ENCODE peak calls at places on chromosomes 7 and 10, in four cellular contexts. One of them, this sample, is unnamed. For H3K4me1, the result is how much of the 10 kb centered on the place peaks cover.

GRCh38 chr10:63115732-63116383 is 17.3 kb upstream of the NRBF2 start:
- DNase-seq in astrocyte: peak
- DNase-seq in transverse colon: peak
- DNase-seq in neural progenitor cell: peak
- DNase-seq in this sample: no peak

GRCh38 chr7:40659231-40659630 is 524.4 kb downstream of the SUGCT start:
- DNase-seq in astrocyte: no peak
- DNase-seq in transverse colon: no peak
- DNase-seq in neural progenitor cell: no peak
- DNase-seq in this sample: no peak

GRCh38 chr10:13991353-13991752 is 339.4 kb downstream of the FRMD4A start:
- DNase-seq in astrocyte: no peak
- DNase-seq in transverse colon: no peak
- DNase-seq in neural progenitor cell: peak
- DNase-seq in this sample: no peak

GRCh38 chr10:75195035-75195763 is 15.4 kb upstream of the VDAC2 start:
- DNase-seq in astrocyte: peak
- DNase-seq in transverse colon: no peak
- DNase-seq in neural progenitor cell: no peak
- DNase-seq in this sample: no peak

GRCh38 chr10:101291254-101292193 is 62.3 kb upstream of the LBX1 start:
- DNase-seq in astrocyte: no peak
- DNase-seq in transverse colon: peak
- DNase-seq in neural progenitor cell: peak
- DNase-seq in this sample: peak

GRCh38 chr7:140672382-140673062 is at the start of gene ADCK2:
- DNase-seq in astrocyte: no peak
- DNase-seq in transverse colon: peak
- DNase-seq in neural progenitor cell: peak
- DNase-seq in this sample: peak

GRCh38 chr10:114548662-114549061 is 109.4 kb downstream of the ABLIM1 start:
- DNase-seq in astrocyte: peak
- DNase-seq in transverse colon: peak
- DNase-seq in neural progenitor cell: peak
- DNase-seq in this sample: no peak

GRCh38 chr10:97079454-97079853 is 106.3 kb downstream of the SLIT1 start:
- DNase-seq in astrocyte: no peak
- DNase-seq in transverse colon: no peak
- DNase-seq in neural progenitor cell: no peak
- DNase-seq in this sample: no peak

GRCh38 chr7:70208236-70209063 is 610.2 kb downstream of the AUTS2 start:
- DNase-seq in astrocyte: peak
- DNase-seq in transverse colon: no peak
- DNase-seq in neural progenitor cell: no peak
- DNase-seq in this sample: no peak

GRCh38 chr7:4712371-4713182 is 30.5 kb downstream of the FOXK1 start:
- DNase-seq in astrocyte: peak
- DNase-seq in transverse colon: peak
- DNase-seq in neural progenitor cell: no peak
- DNase-seq in this sample: no peak

GRCh38 chr7:77553123-77553522 is 16.0 kb downstream of the PTPN12 start:
- DNase-seq in astrocyte: peak
- DNase-seq in transverse colon: no peak
- DNase-seq in neural progenitor cell: no peak
- DNase-seq in this sample: no peak

GRCh38 chr10:57844387-57844998 is 423.2 kb downstream of the IPMK start:
- DNase-seq in astrocyte: no peak
- DNase-seq in transverse colon: no peak
- DNase-seq in neural progenitor cell: no peak
- DNase-seq in this sample: no peak

GRCh38 chr10:14588084-14588937 is 186.4 kb downstream of the FAM107B start:
- DNase-seq in astrocyte: peak
- DNase-seq in transverse colon: no peak
- DNase-seq in neural progenitor cell: no peak
- DNase-seq in this sample: peak

GRCh38 chr10:103584216-103585010 is 90.9 kb downstream of the NEURL1 start:
- DNase-seq in astrocyte: no peak
- DNase-seq in transverse colon: no peak
- DNase-seq in neural progenitor cell: no peak
- DNase-seq in this sample: peak

GRCh38 chr7:117777335-117778150 is 95.7 kb downstream of the CTTNBP2 start:
- DNase-seq in astrocyte: no peak
- DNase-seq in transverse colon: peak
- DNase-seq in neural progenitor cell: no peak
- DNase-seq in this sample: no peak

GRCh38 chr7:24139996-24140395 is 144.0 kb upstream of the NPY start:
- DNase-seq in astrocyte: no peak
- DNase-seq in transverse colon: no peak
- DNase-seq in neural progenitor cell: no peak
- DNase-seq in this sample: no peak

GRCh38 chr10:78432582-78432981 is 398.9 kb downstream of the RPS24 start:
- DNase-seq in astrocyte: no peak
- DNase-seq in transverse colon: no peak
- DNase-seq in neural progenitor cell: peak
- DNase-seq in this sample: no peak

GRCh38 chr10:127863231-127863825 is 29.4 kb downstream of the CLRN3 start:
- DNase-seq in astrocyte: peak
- DNase-seq in transverse colon: no peak
- DNase-seq in neural progenitor cell: no peak
- DNase-seq in this sample: no peak

GRCh38 chr7:46291601-46292150 is 370.6 kb upstream of the IGFBP3 start:
- DNase-seq in astrocyte: peak
- DNase-seq in transverse colon: no peak
- DNase-seq in neural progenitor cell: no peak
- DNase-seq in this sample: no peak

GRCh38 chr10:104253576-104254410 is 899 bp upstream of the GSTO1 start:
- DNase-seq in astrocyte: no peak
- DNase-seq in transverse colon: no peak
- DNase-seq in neural progenitor cell: no peak
- DNase-seq in this sample: no peak

GRCh38 chr7:4139656-4140320 is 542.3 kb upstream of the FOXK1 start:
- DNase-seq in astrocyte: no peak
- DNase-seq in transverse colon: no peak
- DNase-seq in neural progenitor cell: no peak
- DNase-seq in this sample: no peak

GRCh38 chr7:4179616-4180380 is 502.3 kb upstream of the FOXK1 start:
- DNase-seq in astrocyte: no peak
- DNase-seq in transverse colon: no peak
- DNase-seq in neural progenitor cell: no peak
- DNase-seq in this sample: no peak

DNA sequence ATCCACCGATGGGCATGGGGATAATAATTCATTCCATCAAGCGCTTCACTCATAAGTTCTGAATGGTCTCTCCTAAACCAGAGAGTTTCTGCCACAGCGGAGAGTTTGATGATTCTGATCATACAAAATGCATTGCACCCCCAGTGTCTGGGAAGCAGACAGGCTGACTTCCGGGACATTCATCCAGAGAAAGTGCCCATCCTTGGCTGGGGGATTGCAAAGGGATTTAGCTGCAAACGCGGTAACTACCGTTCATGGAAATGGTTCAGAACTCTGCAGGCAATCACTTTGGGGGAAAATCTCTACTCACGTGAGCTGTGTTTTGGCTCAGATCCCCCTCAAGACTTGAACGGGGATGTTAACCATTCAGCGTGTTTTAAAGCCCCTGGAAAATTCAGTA is 33.4 kb upstream of the CALN1 start:
- DNase-seq in astrocyte: no peak
- DNase-seq in transverse colon: no peak
- DNase-seq in neural progenitor cell: no peak
- DNase-seq in this sample: no peak
- H3K4me1 ChIP-seq in astrocyte: under half
- H3K4me1 ChIP-seq in transverse colon: under half
- H3K4me1 ChIP-seq in neural progenitor cell: under half
- H3K4me1 ChIP-seq in this sample: under half

GRCh38 chr7:81937091-81937490 is 167.2 kb upstream of the HGF start:
- DNase-seq in astrocyte: no peak
- DNase-seq in transverse colon: no peak
- DNase-seq in neural progenitor cell: no peak
- DNase-seq in this sample: no peak
- H3K27ac ChIP-seq in astrocyte: no peak
- H3K27ac ChIP-seq in transverse colon: no peak
- H3K27ac ChIP-seq in neural progenitor cell: no peak
- H3K27ac ChIP-seq in this sample: no peak

DNA sequence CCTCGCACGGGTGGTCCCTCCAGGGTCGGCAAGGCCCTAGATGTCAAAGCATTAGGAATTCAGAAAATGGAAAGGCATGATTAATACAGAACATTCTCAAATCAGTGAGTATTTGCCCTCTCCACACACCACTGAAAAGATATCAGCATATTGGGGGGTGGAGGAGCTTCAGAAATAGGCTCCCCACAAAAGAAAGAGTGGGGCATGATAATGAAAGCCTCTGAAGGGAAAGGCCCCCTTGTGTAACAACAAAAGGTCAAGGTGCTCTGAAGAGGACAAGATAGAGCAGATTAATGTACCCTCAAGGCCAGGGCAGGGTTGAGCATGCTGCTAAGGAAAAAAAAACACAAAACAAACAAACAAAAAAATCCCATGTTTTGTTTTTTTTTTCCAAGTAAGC is 27.2 kb upstream of the DGKI start:
- DNase-seq in astrocyte: no peak
- DNase-seq in transverse colon: no peak
- DNase-seq in neural progenitor cell: no peak
- DNase-seq in this sample: no peak
- H3K4me1 ChIP-seq in astrocyte: under half
- H3K4me1 ChIP-seq in transverse colon: under half
- H3K4me1 ChIP-seq in neural progenitor cell: under half
- H3K4me1 ChIP-seq in this sample: under half

GRCh38 chr7:108078156-108078781 is 51.9 kb downstream of the LAMB4 start:
- DNase-seq in astrocyte: peak
- DNase-seq in transverse colon: no peak
- DNase-seq in neural progenitor cell: no peak
- DNase-seq in this sample: no peak

GRCh38 chr7:108077714-108078113 is 52.4 kb downstream of the LAMB4 start:
- DNase-seq in astrocyte: no peak
- DNase-seq in transverse colon: no peak
- DNase-seq in neural progenitor cell: no peak
- DNase-seq in this sample: no peak

GRCh38 chr7:108073305-108074070 is 56.7 kb downstream of the LAMB4 start:
- DNase-seq in astrocyte: no peak
- DNase-seq in transverse colon: no peak
- DNase-seq in neural progenitor cell: no peak
- DNase-seq in this sample: no peak

GRCh38 chr7:108079291-108080057 is 50.7 kb downstream of the LAMB4 start:
- DNase-seq in astrocyte: peak
- DNase-seq in transverse colon: peak
- DNase-seq in neural progenitor cell: no peak
- DNase-seq in this sample: no peak

DNA sequence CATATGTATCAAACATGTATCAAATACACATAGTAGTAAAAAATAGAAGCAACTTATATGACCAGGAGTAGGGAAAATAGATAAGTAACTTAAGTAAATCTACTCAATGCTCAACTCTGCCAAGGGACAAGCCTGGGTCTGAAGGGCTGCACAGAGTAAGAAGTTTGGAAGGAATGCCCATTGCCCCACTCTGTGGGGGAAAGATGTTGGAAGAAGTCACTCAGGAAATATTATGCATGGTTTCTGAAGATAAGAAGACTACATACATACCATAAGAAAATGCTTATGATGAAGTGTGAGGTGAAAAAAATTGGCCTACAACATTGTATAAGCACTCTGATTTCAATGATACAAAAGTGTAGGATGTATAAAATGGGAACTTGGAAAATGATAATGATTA is 54.0 kb downstream of the LAMB4 start:
- DNase-seq in astrocyte: no peak
- DNase-seq in transverse colon: no peak
- DNase-seq in neural progenitor cell: no peak
- DNase-seq in this sample: no peak
- H3K27ac ChIP-seq in astrocyte: no peak
- H3K27ac ChIP-seq in transverse colon: no peak
- H3K27ac ChIP-seq in neural progenitor cell: no peak
- H3K27ac ChIP-seq in this sample: no peak

DNA sequence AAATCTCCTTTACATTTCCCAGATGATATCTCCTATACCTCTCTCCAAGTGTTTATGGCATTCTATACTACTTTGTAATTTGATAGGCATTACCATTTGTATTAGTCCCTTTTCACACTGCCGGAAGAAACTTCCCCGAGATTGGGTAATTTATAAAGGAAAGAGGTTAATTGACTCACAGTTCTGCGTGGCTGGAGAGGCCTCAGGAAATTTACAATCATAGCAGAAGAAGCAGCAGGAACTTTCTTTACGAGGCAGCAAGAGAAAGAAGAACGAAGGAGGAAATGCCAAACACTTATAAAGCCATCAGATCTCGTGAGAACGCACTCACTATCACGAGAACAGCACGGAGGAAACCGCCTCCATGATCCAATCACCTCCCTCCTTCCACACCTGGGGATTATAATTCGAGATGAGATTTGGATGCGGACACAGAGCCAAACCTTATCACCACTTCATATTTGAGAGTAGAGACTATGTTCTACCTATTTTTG is 1194.6 kb downstream of the SORCS1 start:
- DNase-seq in astrocyte: no peak
- DNase-seq in transverse colon: no peak
- DNase-seq in neural progenitor cell: no peak
- DNase-seq in this sample: no peak
- H3K4me1 ChIP-seq in astrocyte: under half
- H3K4me1 ChIP-seq in transverse colon: under half
- H3K4me1 ChIP-seq in neural progenitor cell: under half
- H3K4me1 ChIP-seq in this sample: under half

DNA sequence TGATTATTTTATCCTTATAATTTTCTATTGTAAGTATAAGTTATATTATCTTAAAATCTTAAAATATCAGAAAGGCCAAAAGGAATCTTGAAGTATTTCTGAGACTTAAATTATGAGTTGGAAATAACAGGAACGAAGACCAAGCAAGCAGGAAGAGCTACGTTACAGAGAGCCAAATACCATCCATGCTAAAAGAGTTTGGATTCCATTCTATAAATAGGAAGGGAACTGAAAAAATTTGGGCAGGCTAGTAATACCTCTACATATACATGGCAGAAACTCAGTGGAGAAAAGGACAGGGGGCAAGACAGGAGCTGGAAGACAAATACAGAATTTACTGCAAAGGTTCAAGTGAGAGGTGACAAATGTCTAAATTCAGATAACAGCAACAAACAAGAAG is 16.7 kb downstream of the ITGB1 start:
- DNase-seq in astrocyte: no peak
- DNase-seq in transverse colon: no peak
- DNase-seq in neural progenitor cell: no peak
- DNase-seq in this sample: no peak
- H3K27ac ChIP-seq in astrocyte: no peak
- H3K27ac ChIP-seq in transverse colon: peak
- H3K27ac ChIP-seq in neural progenitor cell: no peak
- H3K27ac ChIP-seq in this sample: no peak

DNA sequence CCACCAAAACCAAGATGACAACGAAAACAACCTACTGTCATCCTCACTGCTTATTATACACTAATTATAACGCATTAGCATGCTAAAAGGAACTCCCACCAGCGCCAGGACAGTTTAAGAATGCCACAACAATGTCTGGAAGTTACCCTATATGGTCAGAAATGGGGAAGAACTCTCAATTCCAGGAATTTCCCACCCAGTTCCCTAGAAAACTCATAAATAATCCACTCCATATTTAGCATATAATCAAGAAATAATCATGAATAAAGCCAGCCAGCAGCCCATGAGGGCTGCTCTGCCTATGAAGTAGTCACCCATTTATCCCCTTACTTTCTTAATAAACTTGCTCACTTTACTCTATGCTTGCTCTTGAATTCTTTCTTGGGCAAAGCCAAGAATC is 20.7 kb downstream of the MICU1 start:
- DNase-seq in astrocyte: peak
- DNase-seq in transverse colon: no peak
- DNase-seq in neural progenitor cell: no peak
- DNase-seq in this sample: no peak
- H3K4me1 ChIP-seq in astrocyte: under half
- H3K4me1 ChIP-seq in transverse colon: under half
- H3K4me1 ChIP-seq in neural progenitor cell: under half
- H3K4me1 ChIP-seq in this sample: under half

This sample was measured in CD8-positive, alpha-beta memory T cell.